ENCODE peak calls at places on chromosomes 12 and 14, in six cellular contexts. L, Q, G, R, P and X are unnamed samples.

GRCh38 chr12:68042212-68042699 is 53.0 kb downstream of the IFNG-AS1 start:
- DNase-seq in L (peak), P (no peak), R (no peak), Q (no peak), G (peak), X (no peak)

GRCh38 chr12:1083888-1084262 is 92.9 kb downstream of the ERC1 start:
- DNase-seq in L (peak), P (no peak), R (peak), G (no peak), Q (no peak), X (no peak)

GRCh38 chr14:66508846-66509621 is 1.1 kb downstream of the GPHN start:
- DNase-seq in P (peak), L (no peak), G (peak), Q (no peak), R (peak), X (peak)

GRCh38 chr12:54016478-54016964 is 7.7 kb downstream of the HOXC8 start:
- DNase-seq in Q (no peak), L (no peak), R (no peak), P (no peak), G (no peak), X (no peak)

GRCh38 chr12:1836854-1837411 is 16.6 kb downstream of the LRTM2 start:
- DNase-seq in P (no peak), R (peak), Q (no peak), L (peak), G (no peak), X (no peak)

GRCh38 chr12:122871851-122872785 is 23.8 kb downstream of the VPS37B start:
- DNase-seq in R (peak), Q (peak), L (no peak), P (no peak), G (peak), X (peak)

GRCh38 chr14:45641541-45641940 is 388.5 kb upstream of the MIS18BP1 start:
- DNase-seq in L (no peak), R (no peak), Q (no peak), G (no peak), P (no peak), X (no peak)

GRCh38 chr14:60722836-60723217 is 1.3 kb downstream of the SIX4 start:
- DNase-seq in L (no peak), G (no peak), Q (no peak), P (peak), R (no peak), X (peak)

GRCh38 chr12:24280085-24280842 is 330.8 kb upstream of the SOX5 start:
- DNase-seq in L (peak), Q (no peak), G (no peak), P (no peak), R (no peak), X (no peak)

GRCh38 chr12:49476091-49476490 is 62.7 kb upstream of the KCNH3 start:
- DNase-seq in G (no peak), P (no peak), Q (no peak), R (no peak), L (no peak), X (no peak)

GRCh38 chr14:95500772-95501401 is 15.6 kb downstream of the SYNE3 start:
- DNase-seq in L (no peak), P (no peak), G (no peak), R (no peak), Q (no peak), X (no peak)

GRCh38 chr14:95503365-95504134 is 12.9 kb downstream of the SYNE3 start:
- DNase-seq in Q (no peak), G (peak), L (no peak), P (no peak), R (no peak), X (no peak)

GRCh38 chr14:95504135-95505029 is 12.1 kb downstream of the SYNE3 start:
- DNase-seq in P (no peak), Q (no peak), L (no peak), G (no peak), R (no peak), X (no peak)

GRCh38 chr14:95500201-95500681 is 16.2 kb downstream of the SYNE3 start:
- DNase-seq in Q (no peak), R (no peak), L (peak), P (no peak), G (no peak), X (no peak)

GRCh38 chr14:95502381-95502950 is 14.0 kb downstream of the SYNE3 start:
- DNase-seq in Q (no peak), P (no peak), R (no peak), G (no peak), L (no peak), X (no peak)
- TF ChIP-seq POLR2AphosphoS5 in Q (no peak), P (no peak), R (no peak), G (no peak), L (no peak), X (no peak)

DNA sequence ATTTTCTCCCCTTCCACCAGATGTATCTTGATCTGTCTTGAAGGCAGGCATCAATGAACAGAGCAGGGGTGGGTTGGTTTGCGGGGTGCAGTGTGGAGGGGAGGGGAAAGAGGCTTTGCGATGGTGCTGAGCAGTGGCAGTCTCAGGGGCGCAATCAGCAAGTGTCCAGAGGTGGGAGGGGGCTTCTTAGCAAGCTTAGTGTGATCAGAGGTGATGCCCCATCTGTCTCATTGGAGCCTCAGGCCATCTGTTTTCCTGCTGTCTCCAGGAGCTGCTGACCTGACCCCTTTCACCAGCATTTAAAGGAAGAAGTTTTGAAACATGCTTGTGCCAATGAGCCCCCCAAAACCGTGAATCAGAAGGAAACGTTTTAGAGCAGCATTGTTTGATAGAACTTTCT is 187.7 kb upstream of the LHX5 start:
- DNase-seq in G (no peak), Q (no peak), R (no peak), P (no peak), L (no peak), X (no peak)
- TF ChIP-seq TAF1 in G (no peak), Q (no peak), R (no peak), P (no peak), L (no peak), X (no peak)

DNA sequence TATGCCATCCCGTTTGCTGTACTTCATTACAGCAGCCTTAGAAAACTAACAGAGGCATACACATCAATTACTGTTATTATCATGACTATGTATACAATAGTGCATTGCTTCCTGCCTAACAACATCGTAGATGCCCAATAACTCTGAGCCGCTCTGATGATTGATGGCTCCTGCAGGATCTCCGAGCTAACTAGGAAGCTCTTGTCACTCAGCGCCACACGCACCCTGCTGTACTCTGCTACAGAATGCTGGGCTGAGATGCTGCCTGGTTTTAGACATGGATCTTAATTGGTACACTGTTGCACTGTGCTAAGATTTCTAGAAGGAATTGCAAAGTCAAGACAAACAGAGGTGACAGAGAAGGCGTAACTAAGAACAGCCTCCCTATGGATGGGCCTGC is 169.3 kb downstream of the SLC15A4 start:
- DNase-seq in P (no peak), G (no peak), L (no peak), Q (no peak), R (no peak), X (no peak)
- TF ChIP-seq POLR2AphosphoS5 in P (no peak), G (no peak), L (no peak), Q (no peak), R (no peak), X (no peak)

DNA sequence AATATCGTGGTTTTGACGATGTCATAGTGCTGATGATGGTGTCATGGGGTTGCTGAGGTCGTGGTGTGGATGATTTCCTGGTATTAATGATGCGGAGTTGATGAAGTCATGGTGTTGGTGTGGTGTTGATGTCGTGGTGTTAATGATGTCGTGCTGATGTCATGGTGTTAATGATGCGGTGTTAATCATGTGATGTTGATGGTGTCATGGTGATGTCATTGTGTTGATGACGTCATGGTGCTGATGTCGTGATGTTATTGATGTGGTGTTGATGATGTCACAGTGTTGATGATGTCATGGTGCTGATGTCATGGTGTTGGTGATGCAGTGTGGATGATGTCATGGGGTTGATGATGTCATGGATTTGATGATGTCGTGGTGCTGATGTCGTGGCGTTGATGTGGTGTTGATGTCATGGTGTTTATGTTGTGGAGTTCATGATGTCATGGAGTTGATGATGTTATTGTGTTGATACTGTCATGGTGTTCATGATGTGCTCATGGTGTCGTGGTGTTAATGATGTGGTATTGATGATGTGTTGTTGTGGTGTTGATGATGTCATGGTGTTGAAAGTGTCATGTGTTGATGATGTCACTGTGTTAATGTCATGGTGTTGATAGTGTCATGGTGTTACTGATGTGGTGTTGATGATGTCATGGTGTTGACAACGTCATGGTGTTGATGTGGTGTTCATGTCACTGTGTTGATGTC is 48.5 kb upstream of the RIMBP2 start:
- DNase-seq in R (no peak), P (peak), L (no peak), G (peak), Q (no peak), X (no peak)
- TF ChIP-seq TAF1 in R (no peak), P (no peak), L (no peak), G (no peak), Q (no peak), X (no peak)

GRCh38 chr12:110689002-110689600 is at the start of gene HVCN1:
- DNase-seq in R (peak), P (peak), G (no peak), L (no peak), Q (no peak), X (peak)
- TF ChIP-seq POLR2AphosphoS5 in R (no peak), P (no peak), G (no peak), L (no peak), Q (peak), X (no peak)

DNA sequence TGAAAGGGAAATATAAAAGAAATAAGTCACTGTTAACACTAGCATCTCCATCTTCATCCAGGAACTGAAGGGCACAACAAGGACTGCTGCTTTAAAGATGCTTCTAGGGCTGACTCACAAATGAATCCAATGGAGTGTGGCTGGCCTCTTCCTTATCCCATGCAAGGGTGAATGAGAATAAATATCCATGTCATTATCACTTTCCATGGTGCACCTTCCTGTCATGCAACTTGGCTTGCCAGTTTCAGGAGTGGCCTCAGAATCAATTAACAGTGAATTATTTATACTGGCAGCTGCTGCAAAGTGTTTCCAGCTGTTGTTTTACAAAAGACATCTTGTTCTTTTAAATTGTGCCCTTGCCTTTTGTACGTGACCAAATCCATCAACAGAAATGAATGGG is 499.3 kb upstream of the TMEM132C start:
- DNase-seq in P (no peak), Q (no peak), G (no peak), L (no peak), R (no peak), X (no peak)
- TF ChIP-seq TAF1 in P (no peak), Q (no peak), G (no peak), L (no peak), R (no peak), X (no peak)

DNA sequence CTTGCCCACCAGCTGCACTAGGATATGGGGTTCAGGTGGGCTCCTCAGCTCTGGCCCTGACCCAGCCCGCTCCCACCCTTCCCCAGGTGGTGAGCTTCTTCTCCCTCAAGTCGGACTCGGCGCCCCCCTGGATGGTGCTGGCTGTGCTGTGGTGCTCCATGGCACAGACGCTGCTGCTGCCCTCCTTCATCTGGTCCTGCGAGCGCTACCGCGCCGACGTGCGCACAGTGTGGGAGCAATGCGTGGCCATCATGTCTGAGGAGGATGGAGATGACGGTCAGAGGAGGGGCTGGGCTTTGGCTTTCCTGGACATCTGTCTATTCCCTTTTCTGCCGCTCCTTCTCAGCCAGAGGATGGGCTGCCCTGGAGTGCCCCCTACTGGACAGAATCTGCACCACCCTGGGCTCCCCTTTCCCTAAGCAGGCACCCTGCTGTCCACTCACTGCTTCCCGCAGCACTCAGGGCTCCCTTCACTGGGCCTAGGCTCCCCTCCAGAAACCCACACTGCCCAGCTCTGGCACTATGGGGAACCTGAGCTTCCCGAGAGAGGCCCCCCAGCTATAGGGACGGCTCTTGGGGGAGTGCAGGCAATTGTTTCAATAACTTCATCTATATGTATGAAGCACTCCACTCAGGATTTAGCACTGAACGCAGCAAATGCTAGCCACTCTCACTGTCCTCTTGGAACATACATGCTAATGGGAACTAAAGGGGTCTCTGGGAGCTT is 2.6 kb upstream of the P3H3 start:
- DNase-seq in G (no peak), Q (peak), L (peak), P (peak), R (peak), X (peak)
- TF ChIP-seq POLR2AphosphoS5 in G (no peak), Q (no peak), L (peak), P (no peak), R (no peak), X (no peak)

GRCh38 chr12:105942316-105942715 is 196.4 kb downstream of the NUAK1 start:
- DNase-seq in R (no peak), P (no peak), L (no peak), Q (no peak), G (no peak), X (no peak)

GRCh38 chr12:105943525-105943924 is 195.2 kb downstream of the NUAK1 start:
- DNase-seq in G (no peak), P (peak), Q (no peak), L (no peak), R (no peak), X (no peak)

GRCh38 chr12:105946541-105946940 is 192.2 kb downstream of the NUAK1 start:
- DNase-seq in R (no peak), P (peak), L (no peak), Q (no peak), G (no peak), X (no peak)

GRCh38 chr12:105945935-105946334 is 192.8 kb downstream of the NUAK1 start:
- DNase-seq in R (no peak), L (no peak), G (no peak), Q (no peak), P (no peak), X (no peak)

DNA sequence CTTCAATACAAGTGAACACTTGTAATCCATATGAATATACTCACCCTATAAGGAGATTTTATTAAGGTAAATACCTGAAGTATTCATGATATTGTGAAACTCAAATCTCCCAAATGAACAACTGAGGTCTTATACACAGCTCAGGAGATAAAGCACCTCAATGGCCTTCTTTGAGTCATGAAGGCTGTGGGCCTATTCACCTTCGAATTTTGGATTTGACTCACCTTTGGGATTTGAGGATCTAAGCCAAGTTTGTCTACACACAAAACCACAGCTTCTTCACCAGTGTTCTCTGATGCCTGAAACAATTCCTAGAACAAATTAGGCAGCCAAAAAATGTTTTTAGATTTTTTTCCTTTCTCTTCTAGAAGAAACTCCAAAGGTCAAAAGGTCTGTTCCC is 194.1 kb downstream of the NUAK1 start:
- DNase-seq in R (no peak), Q (no peak), P (no peak), G (no peak), L (no peak), X (no peak)
- TF ChIP-seq TAF1 in R (no peak), Q (no peak), P (no peak), G (no peak), L (no peak), X (no peak)

GRCh38 chr12:93894391-93895095 is 217.4 kb downstream of the CRADD start:
- DNase-seq in Q (no peak), P (no peak), G (no peak), L (no peak), R (peak), X (no peak)
- TF ChIP-seq POLR2AphosphoS5 in Q (no peak), P (no peak), G (no peak), L (no peak), R (no peak), X (no peak)

GRCh38 chr12:65155784-65156183 is 13.6 kb upstream of the LEMD3 start:
- DNase-seq in P (no peak), R (no peak), G (peak), L (no peak), Q (no peak), X (no peak)

GRCh38 chr12:65156366-65156831 is 13.0 kb upstream of the LEMD3 start:
- DNase-seq in G (peak), R (no peak), L (no peak), P (no peak), Q (no peak), X (peak)

GRCh38 chr12:65157091-65157490 is 12.3 kb upstream of the LEMD3 start:
- DNase-seq in R (no peak), P (no peak), L (no peak), G (no peak), Q (no peak), X (no peak)

GRCh38 chr12:65152012-65152411 is 17.4 kb upstream of the LEMD3 start:
- DNase-seq in P (no peak), G (no peak), L (peak), Q (no peak), R (no peak), X (no peak)

DNA sequence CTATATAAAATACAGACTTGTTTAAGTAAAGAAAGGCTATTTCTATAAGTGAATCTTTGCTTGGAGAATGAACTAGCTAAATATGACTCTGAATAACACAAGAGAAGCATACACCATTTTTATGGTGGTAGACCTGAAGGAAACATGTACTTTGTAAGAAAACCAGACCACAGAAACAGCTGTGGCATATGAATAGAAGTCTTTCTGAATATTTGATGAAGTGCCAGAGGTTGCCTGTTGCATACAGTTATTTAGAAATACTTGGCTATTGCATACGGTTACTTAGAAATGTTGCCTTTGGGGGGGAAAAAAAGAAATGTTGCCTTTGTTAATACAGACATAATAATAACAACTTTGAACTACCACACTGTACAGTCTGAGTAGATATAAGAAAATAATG is 16.8 kb upstream of the LEMD3 start:
- DNase-seq in R (no peak), Q (no peak), P (no peak), G (no peak), L (no peak), X (no peak)
- TF ChIP-seq TAF1 in R (no peak), Q (no peak), P (no peak), G (no peak), L (no peak), X (no peak)